ENCODE peak calls at places on chromosomes 13 and 19, in ten cellular contexts. One of them, this sample, is unnamed.

GRCh38 chr19:35347171-35347929 is at the start of gene FFAR1:
- DNase-seq in Panc1: no peak
- DNase-seq in GM23338: no peak
- DNase-seq in stomach: peak
- DNase-seq in H1: peak
- DNase-seq in sigmoid colon: peak
- DNase-seq in K562: no peak
- DNase-seq in HL-60: no peak
- DNase-seq in breast epithelium: peak
- DNase-seq in SK-N-SH: no peak
- DNase-seq in this sample: no peak

GRCh38 chr13:94073006-94073744 is 406.3 kb downstream of the DCT start:
- DNase-seq in Panc1: no peak
- DNase-seq in GM23338: peak
- DNase-seq in stomach: no peak
- DNase-seq in H1: no peak
- DNase-seq in sigmoid colon: no peak
- DNase-seq in K562: no peak
- DNase-seq in HL-60: no peak
- DNase-seq in breast epithelium: no peak
- DNase-seq in SK-N-SH: no peak
- DNase-seq in this sample: no peak

GRCh38 chr13:113043001-113043630 is 62.5 kb upstream of the F7 start:
- DNase-seq in Panc1: no peak
- DNase-seq in GM23338: no peak
- DNase-seq in stomach: no peak
- DNase-seq in H1: no peak
- DNase-seq in sigmoid colon: no peak
- DNase-seq in K562: no peak
- DNase-seq in HL-60: no peak
- DNase-seq in breast epithelium: no peak
- DNase-seq in SK-N-SH: no peak
- DNase-seq in this sample: no peak

GRCh38 chr13:97224544-97225324 is 2.6 kb downstream of the MBNL2 start:
- DNase-seq in Panc1: no peak
- DNase-seq in GM23338: peak
- DNase-seq in stomach: peak
- DNase-seq in H1: no peak
- DNase-seq in sigmoid colon: no peak
- DNase-seq in K562: no peak
- DNase-seq in HL-60: no peak
- DNase-seq in breast epithelium: peak
- DNase-seq in SK-N-SH: no peak
- DNase-seq in this sample: no peak

GRCh38 chr19:13016628-13017305 is 21.5 kb downstream of the NFIX start:
- DNase-seq in Panc1: no peak
- DNase-seq in GM23338: peak
- DNase-seq in stomach: no peak
- DNase-seq in H1: no peak
- DNase-seq in sigmoid colon: no peak
- DNase-seq in K562: peak
- DNase-seq in HL-60: no peak
- DNase-seq in breast epithelium: no peak
- DNase-seq in SK-N-SH: no peak
- DNase-seq in this sample: no peak

GRCh38 chr19:43552198-43552450 is 19.1 kb downstream of the ZNF575 start:
- DNase-seq in Panc1: no peak
- DNase-seq in GM23338: no peak
- DNase-seq in stomach: no peak
- DNase-seq in H1: no peak
- DNase-seq in sigmoid colon: no peak
- DNase-seq in K562: no peak
- DNase-seq in HL-60: no peak
- DNase-seq in breast epithelium: no peak
- DNase-seq in SK-N-SH: no peak
- DNase-seq in this sample: no peak

GRCh38 chr19:49567722-49568454 is 12.5 kb downstream of the NOSIP start:
- DNase-seq in Panc1: no peak
- DNase-seq in GM23338: no peak
- DNase-seq in stomach: no peak
- DNase-seq in H1: no peak
- DNase-seq in sigmoid colon: no peak
- DNase-seq in K562: peak
- DNase-seq in HL-60: no peak
- DNase-seq in breast epithelium: no peak
- DNase-seq in SK-N-SH: no peak
- DNase-seq in this sample: no peak

GRCh38 chr19:38665950-38666661 is 18.7 kb downstream of the ACTN4 start:
- DNase-seq in Panc1: no peak
- DNase-seq in GM23338: peak
- DNase-seq in stomach: no peak
- DNase-seq in H1: peak
- DNase-seq in sigmoid colon: peak
- DNase-seq in K562: no peak
- DNase-seq in HL-60: no peak
- DNase-seq in breast epithelium: peak
- DNase-seq in SK-N-SH: no peak
- DNase-seq in this sample: peak

GRCh38 chr13:99434258-99434788 is 66.9 kb upstream of the TM9SF2 start:
- DNase-seq in Panc1: no peak
- DNase-seq in GM23338: peak
- DNase-seq in stomach: peak
- DNase-seq in H1: no peak
- DNase-seq in sigmoid colon: no peak
- DNase-seq in K562: peak
- DNase-seq in HL-60: no peak
- DNase-seq in breast epithelium: no peak
- DNase-seq in SK-N-SH: no peak
- DNase-seq in this sample: no peak

GRCh38 chr13:99681695-99682094 is 180.4 kb downstream of the TM9SF2 start:
- DNase-seq in Panc1: no peak
- DNase-seq in GM23338: peak
- DNase-seq in stomach: no peak
- DNase-seq in H1: no peak
- DNase-seq in sigmoid colon: no peak
- DNase-seq in K562: no peak
- DNase-seq in HL-60: no peak
- DNase-seq in breast epithelium: no peak
- DNase-seq in SK-N-SH: no peak
- DNase-seq in this sample: no peak

GRCh38 chr13:92807343-92807742 is 419.3 kb upstream of the GPC6 start:
- DNase-seq in Panc1: no peak
- DNase-seq in GM23338: no peak
- DNase-seq in stomach: no peak
- DNase-seq in H1: no peak
- DNase-seq in sigmoid colon: no peak
- DNase-seq in K562: no peak
- DNase-seq in HL-60: no peak
- DNase-seq in breast epithelium: no peak
- DNase-seq in SK-N-SH: no peak
- DNase-seq in this sample: no peak

GRCh38 chr13:76816394-76816793 is 69.8 kb downstream of the KCTD12 start:
- DNase-seq in Panc1: no peak
- DNase-seq in GM23338: no peak
- DNase-seq in stomach: no peak
- DNase-seq in H1: no peak
- DNase-seq in sigmoid colon: no peak
- DNase-seq in K562: no peak
- DNase-seq in HL-60: peak
- DNase-seq in breast epithelium: no peak
- DNase-seq in SK-N-SH: no peak
- DNase-seq in this sample: no peak

GRCh38 chr19:1324792-1325567 is 39.3 kb downstream of the EFNA2 start:
- DNase-seq in Panc1: no peak
- DNase-seq in GM23338: peak
- DNase-seq in stomach: peak
- DNase-seq in H1: no peak
- DNase-seq in sigmoid colon: peak
- DNase-seq in K562: peak
- DNase-seq in HL-60: peak
- DNase-seq in breast epithelium: peak
- DNase-seq in SK-N-SH: peak
- DNase-seq in this sample: no peak

GRCh38 chr13:32212420-32212819 is 102.7 kb downstream of the ZAR1L start:
- DNase-seq in Panc1: no peak
- DNase-seq in GM23338: no peak
- DNase-seq in stomach: no peak
- DNase-seq in H1: no peak
- DNase-seq in sigmoid colon: no peak
- DNase-seq in K562: no peak
- DNase-seq in HL-60: no peak
- DNase-seq in breast epithelium: no peak
- DNase-seq in SK-N-SH: no peak
- DNase-seq in this sample: no peak

GRCh38 chr19:47319923-47320871 is 10.5 kb downstream of the C5AR1 start:
- DNase-seq in Panc1: no peak
- DNase-seq in GM23338: no peak
- DNase-seq in stomach: no peak
- DNase-seq in H1: no peak
- DNase-seq in sigmoid colon: no peak
- DNase-seq in K562: no peak
- DNase-seq in HL-60: no peak
- DNase-seq in breast epithelium: no peak
- DNase-seq in SK-N-SH: no peak
- DNase-seq in this sample: no peak

GRCh38 chr19:47323872-47324271 is 8.1 kb upstream of the C5AR2 start:
- DNase-seq in Panc1: no peak
- DNase-seq in GM23338: no peak
- DNase-seq in stomach: no peak
- DNase-seq in H1: no peak
- DNase-seq in sigmoid colon: no peak
- DNase-seq in K562: no peak
- DNase-seq in HL-60: no peak
- DNase-seq in breast epithelium: no peak
- DNase-seq in SK-N-SH: peak
- DNase-seq in this sample: no peak

GRCh38 chr19:47321582-47321981 is 10.4 kb upstream of the C5AR2 start:
- DNase-seq in Panc1: no peak
- DNase-seq in GM23338: no peak
- DNase-seq in stomach: no peak
- DNase-seq in H1: no peak
- DNase-seq in sigmoid colon: no peak
- DNase-seq in K562: no peak
- DNase-seq in HL-60: no peak
- DNase-seq in breast epithelium: no peak
- DNase-seq in SK-N-SH: no peak
- DNase-seq in this sample: no peak

GRCh38 chr19:47322048-47322447 is 9.9 kb upstream of the C5AR2 start:
- DNase-seq in Panc1: no peak
- DNase-seq in GM23338: no peak
- DNase-seq in stomach: no peak
- DNase-seq in H1: no peak
- DNase-seq in sigmoid colon: no peak
- DNase-seq in K562: no peak
- DNase-seq in HL-60: no peak
- DNase-seq in breast epithelium: no peak
- DNase-seq in SK-N-SH: no peak
- DNase-seq in this sample: no peak

GRCh38 chr19:47324502-47324901 is 7.5 kb upstream of the C5AR2 start:
- DNase-seq in Panc1: no peak
- DNase-seq in GM23338: no peak
- DNase-seq in stomach: no peak
- DNase-seq in H1: no peak
- DNase-seq in sigmoid colon: peak
- DNase-seq in K562: no peak
- DNase-seq in HL-60: peak
- DNase-seq in breast epithelium: no peak
- DNase-seq in SK-N-SH: no peak
- DNase-seq in this sample: no peak
- TF ChIP-seq POLR2AphosphoS5 in Panc1: no peak
- TF ChIP-seq POLR2AphosphoS5 in GM23338: no peak
- TF ChIP-seq POLR2AphosphoS5 in stomach: no peak
- TF ChIP-seq POLR2AphosphoS5 in H1: no peak
- TF ChIP-seq POLR2AphosphoS5 in sigmoid colon: no peak
- TF ChIP-seq POLR2AphosphoS5 in K562: no peak
- TF ChIP-seq POLR2AphosphoS5 in HL-60: no peak
- TF ChIP-seq POLR2AphosphoS5 in breast epithelium: no peak
- TF ChIP-seq POLR2AphosphoS5 in SK-N-SH: no peak
- TF ChIP-seq POLR2AphosphoS5 in this sample: no peak

GRCh38 chr19:15671237-15671636 is 1.6 kb upstream of the CYP4F12 start:
- DNase-seq in Panc1: no peak
- DNase-seq in GM23338: no peak
- DNase-seq in stomach: no peak
- DNase-seq in H1: no peak
- DNase-seq in sigmoid colon: no peak
- DNase-seq in K562: no peak
- DNase-seq in HL-60: no peak
- DNase-seq in breast epithelium: no peak
- DNase-seq in SK-N-SH: no peak
- DNase-seq in this sample: no peak
- TF ChIP-seq POLR2AphosphoS5 in Panc1: no peak
- TF ChIP-seq POLR2AphosphoS5 in GM23338: no peak
- TF ChIP-seq POLR2AphosphoS5 in stomach: no peak
- TF ChIP-seq POLR2AphosphoS5 in H1: no peak
- TF ChIP-seq POLR2AphosphoS5 in sigmoid colon: no peak
- TF ChIP-seq POLR2AphosphoS5 in K562: no peak
- TF ChIP-seq POLR2AphosphoS5 in HL-60: no peak
- TF ChIP-seq POLR2AphosphoS5 in breast epithelium: no peak
- TF ChIP-seq POLR2AphosphoS5 in SK-N-SH: no peak
- TF ChIP-seq POLR2AphosphoS5 in this sample: no peak

GRCh38 chr19:32405431-32406160 is at the start of gene DPY19L3:
- DNase-seq in Panc1: peak
- DNase-seq in GM23338: peak
- DNase-seq in stomach: peak
- DNase-seq in H1: peak
- DNase-seq in sigmoid colon: peak
- DNase-seq in K562: peak
- DNase-seq in HL-60: peak
- DNase-seq in breast epithelium: peak
- DNase-seq in SK-N-SH: peak
- DNase-seq in this sample: peak
- TF ChIP-seq POLR2AphosphoS5 in Panc1: peak
- TF ChIP-seq POLR2AphosphoS5 in GM23338: peak
- TF ChIP-seq POLR2AphosphoS5 in stomach: peak
- TF ChIP-seq POLR2AphosphoS5 in H1: peak
- TF ChIP-seq POLR2AphosphoS5 in sigmoid colon: peak
- TF ChIP-seq POLR2AphosphoS5 in K562: peak
- TF ChIP-seq POLR2AphosphoS5 in HL-60: peak
- TF ChIP-seq POLR2AphosphoS5 in breast epithelium: peak
- TF ChIP-seq POLR2AphosphoS5 in SK-N-SH: peak
- TF ChIP-seq POLR2AphosphoS5 in this sample: peak

DNA sequence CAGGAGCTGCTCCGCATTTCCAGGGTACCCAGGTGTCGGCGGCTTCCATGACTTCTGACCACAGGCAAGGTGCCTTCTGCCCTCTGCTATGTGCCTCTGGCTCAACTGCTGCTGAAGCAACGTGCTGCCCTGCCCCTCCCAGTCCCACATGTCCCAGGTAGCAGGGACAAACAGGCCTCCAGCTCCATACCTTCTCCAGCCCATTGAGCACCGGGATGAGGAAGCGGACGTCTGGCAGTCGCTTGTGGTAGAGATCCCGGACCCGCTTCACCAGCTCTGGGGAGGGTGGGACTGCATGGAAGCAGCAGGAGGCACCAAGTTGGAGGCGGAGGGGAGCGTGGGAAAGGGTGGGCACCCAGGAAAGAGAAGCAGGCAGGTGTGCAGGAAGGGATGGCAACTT is 8.1 kb upstream of the RSPH6A start:
- DNase-seq in Panc1: no peak
- DNase-seq in GM23338: no peak
- DNase-seq in stomach: no peak
- DNase-seq in H1: no peak
- DNase-seq in sigmoid colon: no peak
- DNase-seq in K562: no peak
- DNase-seq in HL-60: no peak
- DNase-seq in breast epithelium: no peak
- DNase-seq in SK-N-SH: no peak
- DNase-seq in this sample: no peak
- TF ChIP-seq POLR2AphosphoS5 in Panc1: no peak
- TF ChIP-seq POLR2AphosphoS5 in GM23338: no peak
- TF ChIP-seq POLR2AphosphoS5 in stomach: no peak
- TF ChIP-seq POLR2AphosphoS5 in H1: no peak
- TF ChIP-seq POLR2AphosphoS5 in sigmoid colon: no peak
- TF ChIP-seq POLR2AphosphoS5 in K562: no peak
- TF ChIP-seq POLR2AphosphoS5 in HL-60: no peak
- TF ChIP-seq POLR2AphosphoS5 in breast epithelium: no peak
- TF ChIP-seq POLR2AphosphoS5 in SK-N-SH: no peak
- TF ChIP-seq POLR2AphosphoS5 in this sample: no peak